ENCODE peak calls at places on chromosomes 4 and X, in nine cellular contexts. I, B, U, Y, Z, G, O, T and K are unnamed samples.

GRCh38 chr4:142142403-142142802 is 506.0 kb downstream of the IL15 start:
- DNase-seq in T (no peak), Z (no peak), Y (no peak), B (no peak), U (no peak), I (no peak), O (no peak), G (no peak), K (no peak)

GRCh38 chr4:113584407-113585150 is 177.0 kb downstream of the CAMK2D start:
- DNase-seq in O (peak), I (peak), Y (no peak), B (no peak), T (no peak), U (no peak), G (peak), Z (peak), K (peak)

GRCh38 chr4:532588-533317 is 33.7 kb downstream of the PIGG start:
- DNase-seq in I (no peak), U (no peak), T (no peak), Z (no peak), Y (no peak), B (no peak), O (peak), G (no peak), K (no peak)

GRCh38 chrX:49276671-49277519 is 7.3 kb downstream of the PPP1R3F start:
- DNase-seq in Y (no peak), I (no peak), Z (peak), B (no peak), U (no peak), T (no peak), G (no peak), O (no peak), K (no peak)

GRCh38 chr4:69038582-69038981 is 57.7 kb upstream of the UGT2B7 start:
- DNase-seq in T (no peak), Z (peak), B (no peak), Y (no peak), I (peak), O (peak), U (no peak), G (no peak), K (no peak)

GRCh38 chr4:152939655-152940054 is 3.5 kb downstream of the FHDC1 start:
- DNase-seq in B (no peak), O (no peak), I (no peak), T (no peak), U (no peak), Z (no peak), G (no peak), Y (no peak), K (peak)

GRCh38 chr4:15376594-15376993 is 51.2 kb upstream of the C1QTNF7 start:
- DNase-seq in B (no peak), G (no peak), Z (peak), I (no peak), T (no peak), Y (no peak), O (peak), U (no peak), K (no peak)

GRCh38 chrX:1451676-1452496 is 823 bp downstream of the ASMTL start:
- DNase-seq in U (peak), Z (no peak), B (peak), O (no peak), Y (peak), T (no peak), I (no peak), G (no peak), K (peak)

GRCh38 chr4:187469627-187470026 is 525.9 kb upstream of the ZFP42 start:
- DNase-seq in O (no peak), T (no peak), Y (no peak), G (no peak), U (no peak), I (no peak), B (no peak), Z (peak), K (no peak)

GRCh38 chr4:35252866-35253265 is 991.4 kb downstream of the ARAP2 start:
- DNase-seq in B (no peak), Z (no peak), Y (no peak), I (no peak), T (no peak), U (no peak), O (no peak), G (no peak), K (no peak)

GRCh38 chr4:115126487-115126886 is 13.1 kb upstream of the NDST4 start:
- DNase-seq in Z (no peak), I (no peak), T (no peak), U (no peak), B (no peak), O (no peak), G (peak), Y (no peak), K (no peak)

GRCh38 chr4:25065901-25066610 is 35.3 kb upstream of the LGI2 start:
- DNase-seq in Y (no peak), O (no peak), B (no peak), T (no peak), G (no peak), Z (no peak), I (no peak), U (peak), K (no peak)

GRCh38 chr4:88012652-88013051 is 5.2 kb downstream of the PKD2 start:
- DNase-seq in O (no peak), B (no peak), Y (no peak), I (no peak), T (no peak), Z (no peak), U (no peak), G (no peak), K (no peak)

GRCh38 chrX:139094671-139095592 is 383.4 kb upstream of the FGF13 start:
- DNase-seq in B (no peak), O (no peak), Y (no peak), T (no peak), G (no peak), I (no peak), Z (no peak), U (no peak), K (no peak)

GRCh38 chrX:119669424-119670037 is 23.4 kb downstream of the SEPTIN6 start:
- DNase-seq in O (no peak), Y (no peak), U (peak), G (peak), Z (peak), T (no peak), B (no peak), I (no peak), K (no peak)

GRCh38 chr4:152949930-152950329 is 13.8 kb downstream of the FHDC1 start:
- DNase-seq in Z (no peak), G (no peak), Y (no peak), I (no peak), U (no peak), B (no peak), O (no peak), T (no peak), K (no peak)

GRCh38 chr4:183596056-183596757 is 62.8 kb downstream of the RWDD4 start:
- DNase-seq in Y (no peak), T (no peak), B (no peak), Z (no peak), U (no peak), O (no peak), I (peak), G (no peak), K (peak)

GRCh38 chrX:104430720-104431119 is 135.3 kb upstream of the IL1RAPL2 start:
- DNase-seq in Z (no peak), I (peak), Y (no peak), B (no peak), G (no peak), T (no peak), O (peak), U (no peak), K (no peak)

GRCh38 chr4:87973283-87974169 is 2.0 kb upstream of the SPP1 start:
- DNase-seq in O (peak), G (peak), Y (peak), Z (peak), B (peak), T (no peak), I (peak), U (peak), K (peak)

GRCh38 chr4:174303687-174304086 is 20.0 kb downstream of the CEP44 start:
- DNase-seq in B (no peak), Y (no peak), Z (no peak), U (no peak), O (no peak), I (no peak), G (no peak), T (no peak), K (no peak)

GRCh38 chr4:38867478-38868054 is at the start of gene FAM114A1:
- DNase-seq in Y (peak), U (peak), I (peak), T (peak), O (peak), G (peak), B (peak), Z (peak), K (peak)

GRCh38 chrX:134990475-134991473 is at the start of gene SMIM10:
- DNase-seq in U (peak), Z (peak), B (peak), T (peak), I (peak), G (peak), O (peak), Y (no peak), K (no peak)

GRCh38 chr4:7291372-7292135 is 99.2 kb downstream of the SORCS2 start:
- DNase-seq in Z (peak), O (no peak), T (no peak), U (peak), Y (peak), B (peak), G (no peak), I (no peak), K (no peak)

GRCh38 chr4:7187691-7188090 is 4.6 kb upstream of the SORCS2 start:
- DNase-seq in Z (no peak), G (no peak), U (no peak), I (no peak), T (no peak), Y (no peak), B (no peak), O (no peak), K (no peak)

GRCh38 chr4:37822220-37822619 is 4.3 kb upstream of the PGM2 start:
- DNase-seq in I (no peak), T (no peak), U (no peak), G (no peak), B (no peak), Y (no peak), O (no peak), Z (no peak), K (no peak)

GRCh38 chr4:71468086-71468485 is 129.3 kb downstream of the SLC4A4 start:
- DNase-seq in Z (peak), I (no peak), U (no peak), B (no peak), G (no peak), O (no peak), T (no peak), Y (no peak), K (no peak)

GRCh38 chrX:7191681-7192110 is 43.7 kb upstream of the PUDP start:
- DNase-seq in O (peak), B (no peak), Z (peak), I (no peak), G (peak), U (no peak), Y (no peak), T (no peak), K (peak)

GRCh38 chr4:126071346-126072333 is 756.9 kb downstream of the FAT4 start:
- DNase-seq in I (no peak), G (peak), Z (peak), U (no peak), Y (no peak), T (no peak), O (no peak), B (no peak), K (no peak)

GRCh38 chr4:183364025-183364424 is 41.8 kb upstream of the CLDN24 start:
- DNase-seq in I (no peak), O (no peak), Z (no peak), Y (no peak), B (no peak), G (no peak), T (no peak), U (no peak), K (peak)

GRCh38 chrX:40149286-40150175 is 51.8 kb upstream of the BCOR start:
- DNase-seq in Z (no peak), O (no peak), B (no peak), I (no peak), Y (no peak), G (peak), T (no peak), U (no peak), K (no peak)

GRCh38 chrX:40150503-40150902 is 52.7 kb upstream of the BCOR start:
- DNase-seq in T (no peak), G (no peak), B (no peak), Z (no peak), Y (no peak), U (no peak), I (no peak), O (no peak), K (no peak)

GRCh38 chrX:40147399-40148188 is 49.8 kb upstream of the BCOR start:
- DNase-seq in U (peak), I (no peak), Z (no peak), B (no peak), G (no peak), T (no peak), Y (no peak), O (no peak), K (no peak)

GRCh38 chrX:40148189-40148438 is 50.4 kb upstream of the BCOR start:
- DNase-seq in U (no peak), O (no peak), G (no peak), I (no peak), Z (no peak), Y (no peak), B (no peak), T (no peak), K (no peak)

GRCh38 chrX:40148439-40149285 is 50.9 kb upstream of the BCOR start:
- DNase-seq in G (no peak), I (peak), B (no peak), U (no peak), Z (no peak), O (no peak), Y (no peak), T (no peak), K (no peak)
- H3K27ac ChIP-seq in G (peak), I (no peak), B (no peak), U (no peak), Z (no peak), O (no peak), Y (no peak), T (no peak), K (peak)

GRCh38 chrX:130174051-130174704 is 2.4 kb downstream of the RAB33A start:
- DNase-seq in Z (peak), G (no peak), T (no peak), B (peak), I (no peak), U (peak), Y (no peak), O (no peak), K (no peak)

GRCh38 chrX:130172127-130172834 is 519 bp downstream of the RAB33A start:
- DNase-seq in G (no peak), T (no peak), Z (no peak), I (no peak), Y (no peak), B (no peak), U (no peak), O (no peak), K (no peak)

GRCh38 chrX:130170752-130171445 is 863 bp upstream of the RAB33A start:
- DNase-seq in G (peak), T (peak), B (no peak), O (peak), Z (no peak), I (no peak), U (peak), Y (peak), K (no peak)

GRCh38 chrX:130173190-130173895 is 1.6 kb downstream of the RAB33A start:
- DNase-seq in B (peak), Y (no peak), U (peak), T (no peak), Z (peak), I (no peak), G (no peak), O (no peak), K (no peak)

GRCh38 chrX:130171446-130172126 is at the start of gene RAB33A:
- DNase-seq in I (no peak), Y (peak), G (peak), U (peak), O (no peak), Z (no peak), B (no peak), T (peak), K (no peak)
- H3K27ac ChIP-seq in I (no peak), Y (peak), G (no peak), U (no peak), O (peak), Z (no peak), B (peak), T (peak), K (no peak)

DNA sequence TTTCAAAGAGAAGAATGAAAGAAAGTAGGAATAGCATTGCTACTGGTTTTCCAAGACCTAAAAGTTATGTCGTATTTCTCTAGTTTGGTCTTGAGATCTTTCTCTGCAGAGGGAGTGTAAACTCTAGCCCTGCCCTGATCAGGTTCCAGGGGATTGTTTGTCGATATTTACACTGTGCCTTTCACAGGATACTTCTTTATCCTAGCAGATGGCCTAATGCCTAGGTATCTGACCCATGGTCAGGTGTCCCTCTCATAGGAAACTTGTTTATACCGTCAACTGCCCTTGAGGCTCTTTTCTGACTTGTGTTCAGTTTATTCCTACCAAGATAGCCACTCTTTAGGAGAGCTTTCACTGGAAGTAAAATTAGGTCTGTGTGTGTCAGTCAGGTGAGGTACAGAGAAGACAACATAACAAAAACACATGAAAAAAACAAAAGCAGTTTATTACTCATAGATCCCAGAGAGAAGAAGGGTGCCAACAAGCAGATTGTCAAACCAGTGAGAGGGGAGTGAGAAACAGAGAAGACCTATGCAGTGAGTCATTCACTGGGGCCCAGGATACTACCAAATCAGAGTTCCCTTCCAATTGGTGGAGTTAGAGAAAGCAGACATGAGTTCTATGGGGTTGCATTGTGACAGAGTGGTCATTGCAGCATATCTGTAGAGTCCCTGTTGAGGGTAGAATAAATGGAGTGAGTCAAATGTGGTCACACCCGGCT is 40.6 kb upstream of the THOC2 start:
- DNase-seq in B (no peak), O (no peak), I (no peak), U (no peak), G (no peak), T (no peak), Z (no peak), Y (no peak), K (no peak)
- H3K27ac ChIP-seq in B (no peak), O (peak), I (no peak), U (no peak), G (no peak), T (no peak), Z (no peak), Y (no peak), K (no peak)

GRCh38 chr4:99059550-99059949 is 29.0 kb downstream of the ADH5 start:
- DNase-seq in Z (no peak), I (no peak), Y (no peak), O (no peak), T (no peak), U (no peak), B (no peak), G (no peak), K (no peak)

GRCh38 chr4:99058228-99058627 is 30.4 kb downstream of the ADH5 start:
- DNase-seq in T (no peak), B (no peak), U (no peak), Z (no peak), I (no peak), Y (no peak), G (no peak), O (no peak), K (no peak)

GRCh38 chr4:99062120-99062519 is 26.5 kb downstream of the ADH5 start:
- DNase-seq in O (peak), Y (no peak), B (no peak), G (peak), I (no peak), U (no peak), T (no peak), Z (peak), K (no peak)

GRCh38 chr4:99061048-99061447 is 27.5 kb downstream of the ADH5 start:
- DNase-seq in B (no peak), T (no peak), Z (no peak), Y (no peak), G (no peak), I (no peak), O (no peak), U (no peak), K (no peak)
- H3K27ac ChIP-seq in B (peak), T (no peak), Z (peak), Y (no peak), G (peak), I (no peak), O (peak), U (no peak), K (no peak)

GRCh38 chr4:17654701-17655100 is 40.3 kb downstream of the MED28 start:
- DNase-seq in I (no peak), U (no peak), Z (no peak), B (no peak), G (no peak), Y (no peak), O (no peak), T (no peak), K (no peak)
- H3K27ac ChIP-seq in I (no peak), U (no peak), Z (no peak), B (no peak), G (no peak), Y (no peak), O (no peak), T (no peak), K (no peak)

GRCh38 chrX:64843224-64843623 is 133.0 kb downstream of the ZC4H2 start:
- DNase-seq in I (no peak), B (no peak), T (no peak), O (no peak), Z (no peak), G (no peak), Y (no peak), U (no peak), K (no peak)

DNA sequence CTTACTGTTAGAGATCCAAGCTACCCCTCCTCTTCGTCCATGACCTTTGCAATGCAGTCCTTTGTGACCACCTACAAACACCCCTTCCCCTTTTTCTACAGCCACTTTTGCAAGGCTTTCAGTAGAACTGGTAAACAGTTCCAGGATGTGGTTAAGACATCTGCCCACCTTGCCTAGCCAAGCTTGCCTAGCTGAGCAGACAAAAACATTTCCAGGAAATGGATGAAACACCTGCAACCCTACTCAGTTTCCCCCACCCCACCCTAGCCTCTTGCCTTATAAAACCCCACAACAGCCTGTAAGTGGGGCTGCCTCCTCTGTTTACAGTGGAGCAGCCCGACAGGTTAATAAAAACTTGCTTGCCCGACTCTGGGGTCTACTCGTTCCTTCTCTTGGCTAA is 133.8 kb downstream of the ZC4H2 start:
- DNase-seq in I (peak), G (no peak), B (no peak), Z (no peak), U (no peak), T (no peak), Y (no peak), O (no peak), K (no peak)
- H3K27ac ChIP-seq in I (no peak), G (no peak), B (no peak), Z (no peak), U (no peak), T (peak), Y (no peak), O (no peak), K (no peak)

DNA sequence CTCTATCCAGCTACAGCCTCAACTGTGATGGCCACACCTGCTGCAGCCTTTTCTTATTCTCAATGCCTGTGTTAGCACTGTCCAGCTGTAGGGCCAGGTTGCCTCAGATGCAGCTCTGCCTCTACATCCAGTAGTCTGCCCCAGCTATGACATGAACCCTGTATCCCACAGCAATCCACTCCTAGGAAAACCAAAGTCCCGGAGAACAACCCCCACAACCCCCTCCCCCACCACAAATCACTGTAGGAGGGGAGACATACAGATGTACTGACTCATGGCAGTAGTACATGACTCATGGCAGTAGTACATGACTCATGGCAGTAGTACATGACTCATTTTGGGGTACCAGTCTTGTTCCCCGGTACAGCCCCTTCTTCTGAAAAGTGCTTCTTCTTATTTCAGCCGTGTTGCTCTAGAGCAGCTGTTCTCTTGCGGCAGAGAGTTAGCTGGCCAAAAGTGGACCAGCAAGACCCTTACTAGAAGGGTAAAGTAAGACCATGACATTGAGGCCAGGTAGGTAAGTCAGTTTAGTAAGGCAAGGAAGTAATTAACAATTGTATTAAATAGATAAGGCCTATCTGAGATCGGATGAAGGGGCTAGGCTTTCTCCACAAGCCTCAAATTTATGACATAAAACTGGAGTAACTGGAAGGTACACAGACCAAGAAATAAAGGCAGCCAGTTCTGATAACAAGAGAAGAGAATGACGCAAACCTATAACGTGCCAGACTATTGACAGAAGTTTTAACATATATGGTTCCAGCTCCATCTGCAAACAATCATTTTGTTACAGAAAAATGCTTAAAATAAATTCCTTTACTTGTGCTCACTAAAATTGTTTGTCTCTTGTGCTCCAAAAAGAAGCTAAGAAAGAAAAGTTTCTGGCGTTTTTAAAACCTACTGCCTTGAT is 221.4 kb downstream of the TACR3 start:
- DNase-seq in Z (peak), I (no peak), T (no peak), Y (no peak), O (no peak), G (no peak), B (no peak), U (no peak), K (no peak)
- H3K27ac ChIP-seq in Z (no peak), I (no peak), T (no peak), Y (no peak), O (no peak), G (no peak), B (no peak), U (no peak), K (no peak)